ENCODE peak calls at places on chromosomes 1 and 21, in four cellular contexts. One of them, this sample, is unnamed.

GRCh38 chr1:219072329-219072728 is 101.3 kb upstream of the LYPLAL1 start:
- DNase-seq in adrenal gland: no peak
- DNase-seq in ovary: no peak
- DNase-seq in omental fat pad: no peak
- DNase-seq in this sample: no peak

GRCh38 chr1:204947747-204948146 is 77.1 kb downstream of the NFASC start:
- DNase-seq in adrenal gland: no peak
- DNase-seq in ovary: no peak
- DNase-seq in omental fat pad: no peak
- DNase-seq in this sample: no peak

GRCh38 chr1:229757226-229757625 is 131.2 kb downstream of the URB2 start:
- DNase-seq in adrenal gland: no peak
- DNase-seq in ovary: no peak
- DNase-seq in omental fat pad: no peak
- DNase-seq in this sample: no peak

GRCh38 chr1:4027008-4027407 is 126.9 kb upstream of the C1orf174 start:
- DNase-seq in adrenal gland: no peak
- DNase-seq in ovary: no peak
- DNase-seq in omental fat pad: no peak
- DNase-seq in this sample: no peak

GRCh38 chr1:218967836-218968235 is 205.8 kb upstream of the LYPLAL1 start:
- DNase-seq in adrenal gland: no peak
- DNase-seq in ovary: no peak
- DNase-seq in omental fat pad: no peak
- DNase-seq in this sample: no peak

GRCh38 chr1:228379165-228379460 is 27.5 kb downstream of the TRIM11 start:
- DNase-seq in adrenal gland: peak; percentile 74
- DNase-seq in ovary: no peak
- DNase-seq in omental fat pad: no peak
- DNase-seq in this sample: no peak

GRCh38 chr1:100100202-100100601 is 32.5 kb downstream of the SASS6 start:
- DNase-seq in adrenal gland: no peak
- DNase-seq in ovary: no peak
- DNase-seq in omental fat pad: no peak
- DNase-seq in this sample: no peak

GRCh38 chr1:203264052-203264501 is 34.6 kb upstream of the CHIT1 start:
- DNase-seq in adrenal gland: no peak
- DNase-seq in ovary: no peak
- DNase-seq in omental fat pad: no peak
- DNase-seq in this sample: no peak

GRCh38 chr1:9553736-9554144 is 14.5 kb downstream of the SLC25A33 start:
- DNase-seq in adrenal gland: no peak
- DNase-seq in ovary: no peak
- DNase-seq in omental fat pad: no peak
- DNase-seq in this sample: no peak

GRCh38 chr1:43545686-43546387 is 15.2 kb downstream of the PTPRF start:
- DNase-seq in adrenal gland: peak; percentile 95
- DNase-seq in ovary: peak; percentile 60
- DNase-seq in omental fat pad: no peak
- DNase-seq in this sample: no peak

GRCh38 chr1:16145988-16146887 is 9.6 kb downstream of the EPHA2 start:
- DNase-seq in adrenal gland: peak; percentile 95
- DNase-seq in ovary: peak; percentile 89
- DNase-seq in omental fat pad: peak; percentile 71
- DNase-seq in this sample: peak; percentile 83

GRCh38 chr1:215497516-215497915 is 69.6 kb upstream of the KCTD3 start:
- DNase-seq in adrenal gland: no peak
- DNase-seq in ovary: no peak
- DNase-seq in omental fat pad: no peak
- DNase-seq in this sample: no peak

GRCh38 chr1:235588916-235589515 is 60.6 kb downstream of the GNG4 start:
- DNase-seq in adrenal gland: no peak
- DNase-seq in ovary: peak; percentile 55
- DNase-seq in omental fat pad: no peak
- DNase-seq in this sample: no peak

GRCh38 chr1:212285685-212286436 is 651 bp downstream of the PPP2R5A start:
- DNase-seq in adrenal gland: peak; percentile 69
- DNase-seq in ovary: peak; percentile 76
- DNase-seq in omental fat pad: peak; percentile 27
- DNase-seq in this sample: peak; percentile 66

GRCh38 chr21:33976082-33976979 is 60.7 kb upstream of the ATP5PO start:
- DNase-seq in adrenal gland: peak; percentile 16
- DNase-seq in ovary: no peak
- DNase-seq in omental fat pad: no peak
- DNase-seq in this sample: peak; percentile 71

GRCh38 chr1:220888665-220888986 is 9.4 kb downstream of the HLX start:
- DNase-seq in adrenal gland: no peak
- DNase-seq in ovary: no peak
- DNase-seq in omental fat pad: no peak
- DNase-seq in this sample: no peak
- TF ChIP-seq CTCF in adrenal gland: no peak
- TF ChIP-seq CTCF in ovary: no peak
- TF ChIP-seq CTCF in omental fat pad: no peak
- TF ChIP-seq CTCF in this sample: no peak

DNA sequence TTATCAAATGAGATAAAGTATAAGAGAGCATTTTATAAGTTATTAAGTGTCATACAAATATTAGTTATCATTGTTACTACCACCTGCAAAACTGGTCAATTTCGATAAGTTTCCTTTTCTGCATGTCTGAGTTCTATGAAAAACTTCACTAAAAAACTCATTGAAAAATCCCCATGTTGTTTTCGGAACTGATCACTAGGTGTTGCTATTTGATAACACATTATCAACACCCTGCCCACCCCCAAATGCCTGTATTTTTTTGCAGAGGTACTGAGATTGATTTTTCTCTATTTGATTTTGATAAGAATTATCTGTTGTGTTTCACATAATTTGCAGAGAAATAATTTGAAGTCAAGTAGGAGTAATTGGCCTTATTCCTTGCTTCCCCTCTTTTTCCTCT is 22.1 kb upstream of the DISP1 start:
- DNase-seq in adrenal gland: peak; percentile 18
- DNase-seq in ovary: no peak
- DNase-seq in omental fat pad: no peak
- DNase-seq in this sample: peak; percentile 33
- TF ChIP-seq CTCF in adrenal gland: peak; percentile 46
- TF ChIP-seq CTCF in ovary: no peak
- TF ChIP-seq CTCF in omental fat pad: no peak
- TF ChIP-seq CTCF in this sample: no peak

DNA sequence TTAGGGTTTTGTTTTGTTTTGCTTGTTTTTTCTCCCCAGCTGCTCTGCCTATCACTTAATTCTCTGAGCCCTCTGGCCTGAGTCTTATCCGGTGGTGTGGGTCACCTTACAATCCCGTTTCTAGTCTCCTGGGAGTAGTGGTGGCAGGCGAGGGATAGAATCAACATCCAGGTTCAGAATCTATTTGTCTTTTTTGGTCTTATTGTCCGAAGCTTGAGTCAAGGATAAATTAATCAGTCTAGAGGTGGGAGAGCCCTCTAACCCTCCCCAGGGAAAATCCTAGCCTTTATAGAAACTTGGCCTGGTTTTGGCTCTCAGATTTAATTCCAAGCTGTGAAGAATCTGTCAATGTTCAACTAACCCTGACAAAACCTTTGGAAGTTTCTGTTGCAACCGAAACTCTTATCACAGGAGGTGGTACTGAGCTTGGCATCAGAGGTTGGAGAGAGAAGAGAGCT is 246.3 kb downstream of the FGGY start:
- DNase-seq in adrenal gland: no peak
- DNase-seq in ovary: no peak
- DNase-seq in omental fat pad: no peak
- DNase-seq in this sample: no peak
- TF ChIP-seq CTCF in adrenal gland: no peak
- TF ChIP-seq CTCF in ovary: no peak
- TF ChIP-seq CTCF in omental fat pad: no peak
- TF ChIP-seq CTCF in this sample: no peak

GRCh38 chr1:62301726-62302390 is 17.4 kb downstream of the KANK4 start:
- DNase-seq in adrenal gland: no peak
- DNase-seq in ovary: no peak
- DNase-seq in omental fat pad: no peak
- DNase-seq in this sample: no peak
- TF ChIP-seq CTCF in adrenal gland: no peak
- TF ChIP-seq CTCF in ovary: no peak
- TF ChIP-seq CTCF in omental fat pad: no peak
- TF ChIP-seq CTCF in this sample: no peak

DNA sequence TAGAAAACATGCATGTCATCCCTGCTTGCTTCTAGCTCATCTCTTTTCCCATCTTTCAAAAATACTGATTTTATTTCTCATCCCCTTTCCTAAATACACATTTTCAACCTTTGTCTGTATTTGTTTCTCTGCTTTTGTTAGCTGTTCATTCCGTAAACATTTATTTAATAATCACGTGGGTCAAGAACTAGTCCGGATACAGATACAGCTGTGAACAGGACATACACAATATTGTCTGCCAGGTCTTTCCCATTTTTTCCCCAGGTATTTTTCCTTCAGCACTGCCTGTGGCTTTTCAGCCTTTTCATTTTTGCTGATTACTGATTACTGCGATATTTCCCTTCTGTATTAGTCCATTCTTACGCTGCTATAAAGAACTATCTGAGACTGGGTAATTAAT is 5.7 kb downstream of the PER3 start:
- DNase-seq in adrenal gland: no peak
- DNase-seq in ovary: no peak
- DNase-seq in omental fat pad: no peak
- DNase-seq in this sample: no peak
- TF ChIP-seq CTCF in adrenal gland: no peak
- TF ChIP-seq CTCF in ovary: no peak
- TF ChIP-seq CTCF in omental fat pad: no peak
- TF ChIP-seq CTCF in this sample: no peak